ENCODE peak calls at places on chromosomes 1 and 21, in four cellular contexts. L is prostate gland; C is GF-D8; X is stimulated activated naive CD8-positive, alpha-beta T cell treated with anti-CD3 and anti-CD28 coated beads, Interleukin-15, Interleukin-2, amounts not matched to agents 100 U/mL and 50 U/mL, for 24 hours. Y is an unnamed sample.
A peak's percentile ranks its signal among the peaks of the same experiment; 100 is the strongest.

GRCh38 chr1:52550447-52550846 is 2.4 kb downstream of the TUT4 start:
- DNase-seq in L (no peak), X (no peak), C (no peak), Y (no peak)

GRCh38 chr1:215932558-215932957 is 365.5 kb downstream of the KCTD3 start:
- DNase-seq in X (no peak), L (no peak), C (no peak), Y (no peak)

GRCh38 chr1:189616893-189617292 is 860.8 kb downstream of the BRINP3 start:
- DNase-seq in X (no peak), L (no peak), C (no peak), Y (no peak)

GRCh38 chr1:228099331-228099732 is 3.8 kb downstream of the C1orf35 start:
- DNase-seq in C (no peak), X (peak; percentile 4), L (no peak), Y (no peak)

GRCh38 chr1:239814306-239814881 is 277.3 kb upstream of the FMN2 start:
- DNase-seq in C (no peak), L (no peak), X (peak; percentile 15), Y (no peak)

GRCh38 chr1:85311818-85312217 is 35.4 kb upstream of the BCL10 start:
- DNase-seq in L (no peak), C (no peak), X (no peak), Y (no peak)

GRCh38 chr1:231642600-231643332 is 16.2 kb downstream of the DISC1 start:
- DNase-seq in C (no peak), X (no peak), L (no peak), Y (no peak)

GRCh38 chr1:44151332-44151731 is 9.9 kb upstream of the KLF18 start:
- DNase-seq in X (no peak), L (no peak), C (no peak), Y (no peak)

GRCh38 chr21:42515708-42516502 is 2.3 kb downstream of the SLC37A1 start:
- DNase-seq in X (no peak), L (peak; percentile 79), C (no peak), Y (no peak)

GRCh38 chr1:224761245-224761644 is 145.1 kb downstream of the CNIH3 start:
- DNase-seq in L (no peak), X (no peak), C (no peak), Y (no peak)

Y was measured in body of pancreas.